ENCODE peak calls at places on chromosomes 3 and 15, in six cellular contexts. W, M, T, P, R and B are unnamed samples.

GRCh38 chr3:124260206-124260915 is 268.4 kb upstream of the ROPN1 start:
- DNase-seq in W (no peak), M (no peak), T (no peak), P (no peak), R (no peak), B (no peak)

GRCh38 chr3:109018828-109019227 is 65.1 kb upstream of the GUCA1C start:
- DNase-seq in W (no peak), M (no peak), T (peak), P (no peak), R (no peak), B (no peak)

GRCh38 chr3:124117486-124117885 is 125.6 kb upstream of the ROPN1 start:
- DNase-seq in W (no peak), M (no peak), T (no peak), P (no peak), R (no peak), B (no peak)

GRCh38 chr3:138254199-138254598 is 67.1 kb downstream of the ARMC8 start:
- DNase-seq in W (no peak), M (no peak), T (no peak), P (no peak), R (no peak), B (no peak)

GRCh38 chr3:20160230-20160629 is 25.8 kb downstream of the SGO1 start:
- DNase-seq in W (no peak), M (no peak), T (no peak), P (no peak), R (no peak), B (no peak)

GRCh38 chr15:69751575-69751974 is 299.0 kb downstream of the RPLP1 start:
- DNase-seq in W (no peak), M (no peak), T (no peak), P (peak), R (no peak), B (no peak)

GRCh38 chr15:98807262-98807661 is 158.9 kb downstream of the IGF1R start:
- DNase-seq in W (no peak), M (no peak), T (no peak), P (no peak), R (no peak), B (no peak)

GRCh38 chr15:79171320-79172031 is 80.9 kb upstream of the RASGRF1 start:
- DNase-seq in W (no peak), M (peak), T (no peak), P (no peak), R (peak), B (no peak)

GRCh38 chr15:31001702-31002101 is 10.3 kb upstream of the MTMR10 start:
- DNase-seq in W (no peak), M (no peak), T (no peak), P (no peak), R (no peak), B (no peak)

GRCh38 chr3:33360136-33360825 is 79.9 kb downstream of the UBP1 start:
- DNase-seq in W (no peak), M (no peak), T (peak), P (no peak), R (no peak), B (no peak)

GRCh38 chr3:37536033-37536432 is 325.6 kb upstream of the CTDSPL start:
- DNase-seq in W (no peak), M (no peak), T (no peak), P (no peak), R (no peak), B (no peak)

GRCh38 chr15:61916104-61916503 is 144.1 kb downstream of the VPS13C start:
- DNase-seq in W (no peak), M (no peak), T (no peak), P (no peak), R (peak), B (no peak)
- H3K27ac ChIP-seq in W (no peak), M (no peak), T (no peak), P (no peak), R (peak), B (no peak)

DNA sequence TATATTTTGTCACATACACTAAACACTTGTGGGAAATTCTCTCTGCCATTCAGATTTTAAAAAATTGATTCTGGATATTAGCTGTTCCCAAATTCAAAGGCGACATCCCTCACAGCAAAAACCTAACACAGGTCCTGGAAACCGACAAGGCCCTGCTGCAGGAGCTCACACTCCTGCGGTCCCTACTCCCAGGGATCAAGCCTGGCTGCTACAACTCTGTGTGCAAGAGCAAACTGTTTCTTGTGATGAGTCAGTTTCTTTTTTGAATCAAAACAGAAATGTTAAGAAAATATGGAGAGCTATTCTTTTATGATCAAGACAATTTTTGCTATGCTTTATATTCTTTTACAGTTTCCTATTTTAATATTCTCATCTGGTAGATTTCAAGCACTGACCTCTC is 51.0 kb upstream of the TJP1 start:
- DNase-seq in W (no peak), M (no peak), T (no peak), P (no peak), R (no peak), B (no peak)
- TF ChIP-seq GABPA in W (no peak), M (no peak), T (no peak), P (no peak), R (no peak), B (no peak)

DNA sequence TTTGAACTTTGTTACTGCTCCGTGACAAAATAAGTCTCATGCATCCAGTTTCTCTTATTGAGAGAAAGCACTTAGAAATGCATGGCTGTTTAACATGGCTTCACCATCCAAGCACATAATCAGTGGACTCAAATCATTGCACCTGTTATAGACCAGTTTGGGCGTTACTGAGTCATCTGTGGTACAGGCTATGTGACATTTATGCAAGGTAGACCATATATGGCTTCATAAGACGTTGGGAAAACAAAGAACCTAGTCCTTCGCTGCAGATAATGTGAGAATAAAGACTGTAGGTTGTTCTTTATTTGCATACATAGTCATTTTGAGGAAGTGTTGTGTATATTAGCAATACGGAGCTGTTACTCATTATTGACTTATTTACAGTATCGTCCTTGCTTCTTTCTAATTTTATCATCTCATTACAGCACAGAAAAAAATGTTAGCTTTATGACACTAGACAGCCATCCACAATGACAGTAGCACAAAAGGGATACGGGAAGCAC is 374.7 kb downstream of the IL5RA start:
- DNase-seq in W (no peak), M (no peak), T (no peak), P (no peak), R (no peak), B (no peak)
- TF ChIP-seq CTCF in W (no peak), M (no peak), T (no peak), P (no peak), R (no peak), B (no peak)

GRCh38 chr3:535566-536416 is 339.2 kb downstream of the CHL1 start:
- DNase-seq in W (no peak), M (peak), T (no peak), P (no peak), R (peak), B (no peak)
- H3K27ac ChIP-seq in W (no peak), M (no peak), T (no peak), P (no peak), R (peak), B (no peak)

GRCh38 chr3:127670229-127670559 is 2.6 kb upstream of the ABTB1 start:
- DNase-seq in W (no peak), M (no peak), T (no peak), P (no peak), R (no peak), B (no peak)
- TF ChIP-seq GABPA in W (no peak), M (no peak), T (no peak), P (no peak), R (no peak), B (no peak)